ENCODE peak calls at places on chromosomes 4 and X, in seven cellular contexts. One of them, this sample, is unnamed.

GRCh38 chr4:149835280-149835679 is 19.6 kb upstream of the IQCM start:
- DNase-seq in HCT116: peak
- DNase-seq in GM12878: no peak
- DNase-seq in WTC11: peak
- DNase-seq in K562: no peak
- DNase-seq in H1: no peak
- DNase-seq in HepG2: no peak
- DNase-seq in this sample: no peak

GRCh38 chrX:1150569-1151347 is 61.7 kb downstream of the CRLF2 start:
- DNase-seq in K562: no peak
- DNase-seq in HepG2: no peak
- DNase-seq in HCT116: no peak
- DNase-seq in H1: peak
- DNase-seq in GM12878: no peak
- DNase-seq in WTC11: no peak
- DNase-seq in this sample: no peak

GRCh38 chr4:15003441-15003890 is 1.2 kb downstream of the CPEB2 start:
- DNase-seq in GM12878: no peak
- DNase-seq in K562: peak
- DNase-seq in HCT116: no peak
- DNase-seq in HepG2: no peak
- DNase-seq in H1: peak
- DNase-seq in WTC11: peak
- DNase-seq in this sample: peak

GRCh38 chr4:108560624-108561023 is 59.8 kb upstream of the RPL34 start:
- DNase-seq in GM12878: no peak
- DNase-seq in HepG2: no peak
- DNase-seq in WTC11: no peak
- DNase-seq in HCT116: no peak
- DNase-seq in H1: no peak
- DNase-seq in K562: no peak
- DNase-seq in this sample: no peak

GRCh38 chrX:44314259-44314734 is 29.2 kb downstream of the EFHC2 start:
- DNase-seq in HCT116: no peak
- DNase-seq in GM12878: no peak
- DNase-seq in HepG2: no peak
- DNase-seq in K562: peak
- DNase-seq in H1: no peak
- DNase-seq in WTC11: peak
- DNase-seq in this sample: no peak

GRCh38 chr4:3709846-3710441 is 56.2 kb upstream of the ADRA2C start:
- DNase-seq in GM12878: no peak
- DNase-seq in HepG2: no peak
- DNase-seq in H1: no peak
- DNase-seq in HCT116: no peak
- DNase-seq in K562: no peak
- DNase-seq in WTC11: no peak
- DNase-seq in this sample: no peak

GRCh38 chr4:20219526-20219925 is 32.2 kb upstream of the SLIT2 start:
- DNase-seq in WTC11: no peak
- DNase-seq in K562: no peak
- DNase-seq in H1: no peak
- DNase-seq in HCT116: no peak
- DNase-seq in GM12878: no peak
- DNase-seq in HepG2: no peak
- DNase-seq in this sample: no peak

GRCh38 chrX:57752866-57753265 is 72.8 kb upstream of the NLRP2B start:
- DNase-seq in HCT116: no peak
- DNase-seq in K562: no peak
- DNase-seq in GM12878: no peak
- DNase-seq in WTC11: peak
- DNase-seq in HepG2: no peak
- DNase-seq in H1: peak
- DNase-seq in this sample: no peak

GRCh38 chrX:38768079-38768478 is 33.2 kb upstream of the MID1IP1 start:
- DNase-seq in HCT116: no peak
- DNase-seq in WTC11: no peak
- DNase-seq in GM12878: no peak
- DNase-seq in K562: no peak
- DNase-seq in HepG2: no peak
- DNase-seq in H1: no peak
- DNase-seq in this sample: peak

GRCh38 chr4:184064877-184065276 is 152.8 kb downstream of the ENPP6 start:
- DNase-seq in GM12878: no peak
- DNase-seq in K562: no peak
- DNase-seq in HCT116: no peak
- DNase-seq in WTC11: no peak
- DNase-seq in H1: no peak
- DNase-seq in HepG2: peak
- DNase-seq in this sample: no peak

GRCh38 chrX:105552395-105552794 is 269.9 kb upstream of the NRK start:
- DNase-seq in HCT116: no peak
- DNase-seq in GM12878: no peak
- DNase-seq in K562: no peak
- DNase-seq in WTC11: no peak
- DNase-seq in H1: no peak
- DNase-seq in HepG2: no peak
- DNase-seq in this sample: no peak

DNA sequence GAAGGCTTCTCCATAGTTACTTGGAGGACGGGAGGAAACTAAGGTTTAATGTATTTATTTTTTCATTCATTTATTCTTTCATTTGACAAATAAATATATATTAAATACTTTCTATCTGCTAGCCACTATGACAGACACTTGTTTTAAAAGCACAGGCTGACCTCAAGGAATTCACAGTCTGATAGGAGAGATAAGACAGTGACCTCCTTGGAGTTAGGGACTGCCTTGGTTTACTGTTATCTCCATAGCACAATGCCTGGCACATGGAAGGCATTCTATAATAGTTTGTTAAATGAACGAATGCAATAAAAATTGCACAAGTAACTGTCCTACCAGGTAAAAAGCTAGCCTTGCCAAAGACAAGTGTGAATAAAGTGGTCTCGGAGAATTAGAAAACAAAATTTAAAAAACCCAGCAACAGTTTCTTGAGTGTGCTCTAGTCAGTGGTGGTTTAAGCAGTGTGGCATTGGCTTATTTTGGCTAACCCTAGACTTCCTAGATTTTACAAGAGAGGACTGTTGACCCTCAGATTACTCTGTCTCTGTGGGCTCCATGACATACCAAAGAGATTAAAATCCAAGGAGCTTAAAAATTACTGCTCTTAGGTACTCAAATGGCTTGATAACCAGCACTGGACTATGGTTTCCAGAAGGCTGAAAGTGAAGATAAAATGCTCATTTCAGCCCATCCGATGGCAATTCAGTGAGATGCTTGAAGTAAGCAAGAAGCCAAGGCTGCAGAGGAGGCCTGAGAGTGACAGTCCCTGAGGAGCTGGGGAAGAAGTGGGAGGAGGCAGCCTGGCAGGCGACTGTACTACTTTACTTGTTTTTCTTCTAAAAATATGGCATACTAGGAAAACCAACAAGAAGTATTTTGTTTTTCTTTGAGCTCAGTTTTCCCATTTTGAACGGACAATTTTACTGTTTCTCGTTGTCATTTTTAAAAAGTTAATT is 9.6 kb downstream of the AFP start:
- DNase-seq in HCT116: no peak
- DNase-seq in WTC11: no peak
- DNase-seq in K562: no peak
- DNase-seq in HepG2: no peak
- DNase-seq in H1: no peak
- DNase-seq in GM12878: no peak
- DNase-seq in this sample: no peak
- TF ChIP-seq SP1 in HCT116: no peak
- TF ChIP-seq SP1 in WTC11: no peak
- TF ChIP-seq SP1 in K562: no peak
- TF ChIP-seq SP1 in HepG2: no peak
- TF ChIP-seq SP1 in H1: no peak
- TF ChIP-seq SP1 in GM12878: no peak
- TF ChIP-seq SP1 in this sample: no peak

GRCh38 chr4:119559044-119559647 is 69.5 kb downstream of the PDE5A start:
- DNase-seq in GM12878: no peak
- DNase-seq in WTC11: no peak
- DNase-seq in H1: no peak
- DNase-seq in HCT116: peak
- DNase-seq in HepG2: peak
- DNase-seq in K562: peak
- DNase-seq in this sample: peak
- TF ChIP-seq SP1 in GM12878: no peak
- TF ChIP-seq SP1 in WTC11: no peak
- TF ChIP-seq SP1 in H1: no peak
- TF ChIP-seq SP1 in HCT116: no peak
- TF ChIP-seq SP1 in HepG2: no peak
- TF ChIP-seq SP1 in K562: no peak
- TF ChIP-seq SP1 in this sample: no peak

DNA sequence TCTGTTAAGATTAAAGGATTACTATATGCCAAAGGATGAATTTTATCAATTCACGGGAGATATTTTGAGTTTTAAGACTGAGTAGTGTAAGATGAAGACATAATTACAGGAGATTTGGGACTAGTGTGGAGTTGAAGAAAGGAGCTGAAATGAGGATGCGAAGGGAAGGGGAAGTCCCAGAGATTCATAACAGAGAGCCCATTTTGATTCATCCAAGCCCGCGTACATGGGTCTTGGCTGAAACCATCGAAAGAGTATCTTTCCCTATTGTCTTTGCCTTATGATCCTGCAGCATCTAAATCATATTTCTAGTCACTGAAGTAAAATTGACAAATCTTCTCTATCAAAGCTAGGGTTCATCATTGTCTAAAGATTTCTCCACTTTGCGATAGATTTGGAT is 58.6 kb downstream of the MAD2L1 start:
- DNase-seq in H1: no peak
- DNase-seq in K562: no peak
- DNase-seq in WTC11: no peak
- DNase-seq in GM12878: no peak
- DNase-seq in HepG2: no peak
- DNase-seq in HCT116: no peak
- DNase-seq in this sample: no peak
- TF ChIP-seq SP1 in H1: no peak
- TF ChIP-seq SP1 in K562: no peak
- TF ChIP-seq SP1 in WTC11: no peak
- TF ChIP-seq SP1 in GM12878: no peak
- TF ChIP-seq SP1 in HepG2: no peak
- TF ChIP-seq SP1 in HCT116: no peak
- TF ChIP-seq SP1 in this sample: no peak

DNA sequence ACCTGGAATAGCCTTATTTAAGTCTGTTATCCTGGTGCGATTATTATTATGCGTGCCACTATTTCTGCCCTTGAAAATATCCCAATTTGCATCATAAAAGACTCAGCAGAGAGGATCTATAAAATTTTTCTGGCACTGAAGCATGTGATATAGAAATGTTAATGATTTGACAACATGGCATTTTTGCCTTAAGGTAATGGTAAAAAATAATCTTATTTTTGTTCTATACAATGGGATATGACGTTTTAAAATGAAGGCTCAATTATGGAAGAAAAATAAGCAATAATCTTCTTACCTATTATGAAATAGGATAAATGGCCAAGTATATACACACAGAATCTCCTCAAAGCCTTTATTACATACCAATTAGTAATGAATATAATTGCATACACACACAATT is 113.5 kb downstream of the PDGFC start:
- DNase-seq in H1: no peak
- DNase-seq in K562: no peak
- DNase-seq in GM12878: no peak
- DNase-seq in HepG2: no peak
- DNase-seq in WTC11: no peak
- DNase-seq in HCT116: no peak
- DNase-seq in this sample: no peak
- TF ChIP-seq SP1 in H1: no peak
- TF ChIP-seq SP1 in K562: no peak
- TF ChIP-seq SP1 in GM12878: no peak
- TF ChIP-seq SP1 in HepG2: no peak
- TF ChIP-seq SP1 in WTC11: no peak
- TF ChIP-seq SP1 in HCT116: no peak
- TF ChIP-seq SP1 in this sample: no peak

GRCh38 chr4:124868495-124868894 is 156.0 kb upstream of the ANKRD50 start:
- DNase-seq in HepG2: no peak
- DNase-seq in HCT116: no peak
- DNase-seq in GM12878: no peak
- DNase-seq in WTC11: no peak
- DNase-seq in K562: no peak
- DNase-seq in H1: no peak
- DNase-seq in this sample: no peak

GRCh38 chr4:124867551-124867950 is 155.0 kb upstream of the ANKRD50 start:
- DNase-seq in HepG2: no peak
- DNase-seq in HCT116: no peak
- DNase-seq in WTC11: no peak
- DNase-seq in GM12878: no peak
- DNase-seq in H1: no peak
- DNase-seq in K562: no peak
- DNase-seq in this sample: no peak

GRCh38 chr4:124862261-124862660 is 149.7 kb upstream of the ANKRD50 start:
- DNase-seq in H1: no peak
- DNase-seq in GM12878: no peak
- DNase-seq in K562: no peak
- DNase-seq in WTC11: no peak
- DNase-seq in HCT116: no peak
- DNase-seq in HepG2: no peak
- DNase-seq in this sample: no peak

GRCh38 chr4:124863039-124863545 is 150.6 kb upstream of the ANKRD50 start:
- DNase-seq in K562: no peak
- DNase-seq in HepG2: no peak
- DNase-seq in H1: no peak
- DNase-seq in GM12878: no peak
- DNase-seq in WTC11: no peak
- DNase-seq in HCT116: no peak
- DNase-seq in this sample: no peak
- TF ChIP-seq SP1 in K562: no peak
- TF ChIP-seq SP1 in HepG2: no peak
- TF ChIP-seq SP1 in H1: no peak
- TF ChIP-seq SP1 in GM12878: no peak
- TF ChIP-seq SP1 in WTC11: no peak
- TF ChIP-seq SP1 in HCT116: no peak
- TF ChIP-seq SP1 in this sample: no peak

DNA sequence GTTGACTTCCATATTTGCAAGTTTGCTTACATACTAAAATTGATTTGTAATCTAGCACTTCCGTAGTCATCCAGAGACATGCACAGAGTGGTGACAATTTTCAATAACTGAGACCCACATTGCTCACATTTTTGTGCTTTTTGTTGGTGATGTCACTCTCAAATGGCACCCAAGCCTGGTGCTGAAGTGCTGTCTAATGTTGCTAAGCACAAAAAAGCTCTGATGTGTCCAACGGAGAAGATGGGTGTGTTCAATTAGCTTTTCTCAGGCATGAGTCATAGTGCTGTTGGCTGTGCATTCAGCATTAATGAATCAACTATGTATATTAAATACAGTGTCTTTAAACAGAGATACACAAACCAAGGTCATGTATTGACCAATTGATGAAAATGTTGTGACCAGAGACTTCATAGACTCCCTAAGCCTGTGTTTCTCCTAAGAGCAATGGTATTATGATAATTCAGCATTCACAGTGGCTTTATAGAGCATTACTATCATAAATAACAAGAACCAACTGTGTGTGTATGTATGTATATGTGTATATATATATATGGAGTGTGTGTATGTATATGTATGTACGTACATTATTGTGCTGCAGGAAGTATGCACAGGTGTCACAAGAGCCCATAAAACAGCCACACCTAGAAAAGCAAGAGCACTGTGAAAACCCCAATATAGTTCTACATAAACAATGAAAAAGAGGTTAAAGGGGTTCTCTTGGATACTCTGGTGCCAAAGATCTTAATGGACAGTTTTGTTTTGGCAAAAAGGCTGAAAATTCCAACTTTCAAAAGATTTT is 31.1 kb upstream of the VCX3B start:
- DNase-seq in H1: no peak
- DNase-seq in GM12878: no peak
- DNase-seq in HCT116: no peak
- DNase-seq in WTC11: no peak
- DNase-seq in HepG2: no peak
- DNase-seq in K562: no peak
- DNase-seq in this sample: no peak
- TF ChIP-seq SP1 in H1: no peak
- TF ChIP-seq SP1 in GM12878: no peak
- TF ChIP-seq SP1 in HCT116: no peak
- TF ChIP-seq SP1 in WTC11: no peak
- TF ChIP-seq SP1 in HepG2: no peak
- TF ChIP-seq SP1 in K562: no peak
- TF ChIP-seq SP1 in this sample: no peak

This sample was measured in HEK293T.